ENCODE peak calls at places on chromosomes 6 and 20, in six cellular contexts. Q is lower lobe of right lung; M is CD8-positive, alpha-beta T cell; P is cardiac muscle cell; F is fibroblast of lung; E is body of pancreas. T is an unnamed sample.

GRCh38 chr6:169961772-169962561 is 210.5 kb downstream of the ERMARD start:
- DNase-seq in P (peak; percentile 26), M (no peak), F (no peak), Q (peak; percentile 44), E (no peak), T (no peak)

GRCh38 chr6:107345398-107345797 is 114.0 kb downstream of the PDSS2 start:
- DNase-seq in P (peak; percentile 9), F (no peak), E (no peak), M (no peak), Q (no peak), T (no peak)

GRCh38 chr6:100892693-100893092 is 11.6 kb upstream of the ASCC3 start:
- DNase-seq in M (no peak), E (no peak), F (no peak), Q (no peak), P (no peak), T (no peak)

GRCh38 chr6:20200761-20201160 is 11.5 kb downstream of the MBOAT1 start:
- DNase-seq in M (no peak), P (no peak), F (peak; percentile 6), E (peak; percentile 42), Q (no peak), T (no peak)

GRCh38 chr20:25360631-25361286 is 29.9 kb downstream of the ABHD12 start:
- DNase-seq in P (peak; percentile 62), M (no peak), E (no peak), Q (no peak), F (peak; percentile 33), T (peak; percentile 68)

GRCh38 chr6:108966855-108967755 is 118.9 kb downstream of the ARMC2 start:
- DNase-seq in E (no peak), F (peak; percentile 29), Q (peak; percentile 57), P (peak; percentile 73), M (peak; percentile 6), T (no peak)

GRCh38 chr6:156925718-156926607 is 148.8 kb downstream of the ARID1B start:
- DNase-seq in M (no peak), P (no peak), E (no peak), Q (no peak), F (no peak), T (no peak)

GRCh38 chr20:12030470-12030869 is 112.8 kb downstream of the BTBD3 start:
- DNase-seq in F (peak; percentile 11), P (no peak), Q (peak; percentile 51), M (no peak), E (peak; percentile 31), T (peak; percentile 48)

GRCh38 chr6:1672379-1672778 is 62.7 kb downstream of the FOXC1 start:
- DNase-seq in P (peak; percentile 22), E (no peak), Q (no peak), M (no peak), F (no peak), T (no peak)

GRCh38 chr6:85680388-85680787 is 37.7 kb upstream of the SYNCRIP start:
- DNase-seq in F (no peak), E (no peak), M (no peak), P (no peak), Q (no peak), T (no peak)

GRCh38 chr6:159899994-159900745 is 9.4 kb downstream of the MAS1 start:
- DNase-seq in M (no peak), E (no peak), F (peak; percentile 89), P (peak; percentile 58), Q (no peak), T (no peak)

GRCh38 chr20:10079964-10080363 is 45.2 kb downstream of the ANKEF1 start:
- DNase-seq in Q (no peak), M (no peak), E (no peak), P (peak; percentile 95), F (peak; percentile 91), T (peak; percentile 42)

GRCh38 chr20:62805365-62805710 is 703 bp downstream of the OGFR start:
- DNase-seq in E (no peak), F (no peak), M (no peak), P (no peak), Q (no peak), T (no peak)

GRCh38 chr6:41704656-41705328 is 30.6 kb downstream of the TFEB start:
- DNase-seq in F (no peak), Q (no peak), M (no peak), E (no peak), P (no peak), T (no peak)

GRCh38 chr6:41702771-41703494 is 32.5 kb downstream of the TFEB start:
- DNase-seq in P (no peak), F (no peak), M (no peak), Q (no peak), E (no peak), T (no peak)

GRCh38 chr6:41705329-41705995 is 29.9 kb downstream of the TFEB start:
- DNase-seq in E (no peak), P (no peak), M (no peak), F (no peak), Q (no peak), T (no peak)

GRCh38 chr6:41702089-41702745 is 33.2 kb downstream of the TFEB start:
- DNase-seq in E (no peak), M (no peak), P (no peak), Q (no peak), F (no peak), T (no peak)

GRCh38 chr6:41704028-41704427 is 31.4 kb downstream of the TFEB start:
- DNase-seq in F (no peak), Q (no peak), P (no peak), E (no peak), M (no peak), T (no peak)
- H3K4me1 ChIP-seq in F (peaks cover 8% of the 10 kb centered on the region), Q (peaks cover 36% of the 10 kb centered on the region), P (peaks cover 19% of the 10 kb centered on the region), E (peaks cover 6% of the 10 kb centered on the region), M (peaks cover 31% of the 10 kb centered on the region), T (peaks cover 30% of the 10 kb centered on the region)

GRCh38 chr6:30149234-30149633 is 11.8 kb downstream of the TRIM10 start:
- DNase-seq in F (no peak), M (no peak), P (no peak), E (no peak), Q (no peak), T (no peak)
- TF ChIP-seq CTCF in F (no peak), M (no peak), P (peak; percentile 3), E (no peak), Q (no peak), T (no peak)

DNA sequence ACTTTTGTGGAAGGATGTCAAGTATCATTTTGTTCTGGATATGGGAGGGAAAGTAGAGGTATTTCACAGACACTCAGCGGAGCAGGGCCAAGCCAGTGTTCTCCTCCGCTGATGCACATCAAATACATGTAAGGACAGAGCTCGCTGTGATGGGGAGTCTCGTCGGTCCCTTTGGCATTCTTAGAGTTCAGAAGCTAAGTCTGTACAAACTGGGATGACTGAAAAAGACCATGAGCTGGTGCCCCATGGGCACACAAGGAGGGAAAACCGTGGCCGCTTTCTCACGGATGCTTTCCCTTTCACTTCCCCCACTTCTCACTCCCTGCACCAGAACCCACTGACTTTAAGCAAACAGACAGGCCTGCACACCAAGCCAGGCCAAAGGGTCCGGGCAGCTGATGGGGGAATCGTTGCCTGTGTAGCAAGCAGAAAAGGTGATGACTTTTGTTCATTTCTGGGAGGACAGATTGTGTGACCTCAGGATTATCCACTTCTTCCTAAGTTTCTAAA is 27.7 kb upstream of the MPC1 start:
- DNase-seq in Q (no peak), E (no peak), P (no peak), M (no peak), F (no peak), T (no peak)
- H3K4me1 ChIP-seq in Q (no peaks in the 10 kb centered on the region), E (no peaks in the 10 kb centered on the region), P (no peaks in the 10 kb centered on the region), M (peaks cover 54% of the 10 kb centered on the region), F (no peaks in the 10 kb centered on the region), T (no peaks in the 10 kb centered on the region)

GRCh38 chr6:119333707-119334295 is 15.8 kb downstream of the MAN1A1 start:
- DNase-seq in E (no peak), P (no peak), Q (no peak), F (no peak), M (no peak), T (no peak)
- TF ChIP-seq CTCF in E (peak; percentile 68), P (peak; percentile 4), Q (peak; percentile 39), F (peak; percentile 29), M (peak; percentile 80), T (peak; percentile 74)

T was measured in prostate gland.